ENCODE peak calls at places on chromosome 3, in four cellular contexts. One of them, this sample, is unnamed.

GRCh38 chr3:171441381-171441780 is 18.8 kb downstream of the TNIK start:
- DNase-seq in HFF-Myc: no peak
- DNase-seq in LoVo: no peak
- DNase-seq in CD4-positive, CD25-positive, alpha-beta regulatory T cell: no peak
- DNase-seq in this sample: no peak

GRCh38 chr3:14093831-14094230 is 30.8 kb downstream of the CHCHD4 start:
- DNase-seq in LoVo: no peak
- DNase-seq in CD4-positive, CD25-positive, alpha-beta regulatory T cell: no peak
- DNase-seq in HFF-Myc: no peak
- DNase-seq in this sample: no peak

GRCh38 chr3:146134348-146135117 is 26.5 kb downstream of the PLOD2 start:
- DNase-seq in HFF-Myc: no peak
- DNase-seq in LoVo: no peak
- DNase-seq in CD4-positive, CD25-positive, alpha-beta regulatory T cell: no peak
- DNase-seq in this sample: no peak

GRCh38 chr3:12178091-12178820 is 19.5 kb upstream of the TIMP4 start:
- DNase-seq in LoVo: no peak
- DNase-seq in HFF-Myc: no peak
- DNase-seq in CD4-positive, CD25-positive, alpha-beta regulatory T cell: no peak
- DNase-seq in this sample: peak

GRCh38 chr3:54237788-54238502 is 115.6 kb downstream of the CACNA2D3 start:
- DNase-seq in CD4-positive, CD25-positive, alpha-beta regulatory T cell: no peak
- DNase-seq in HFF-Myc: no peak
- DNase-seq in LoVo: no peak
- DNase-seq in this sample: no peak

GRCh38 chr3:14235896-14236295 is 57.3 kb downstream of the LSM3 start:
- DNase-seq in LoVo: no peak
- DNase-seq in CD4-positive, CD25-positive, alpha-beta regulatory T cell: no peak
- DNase-seq in HFF-Myc: no peak
- DNase-seq in this sample: no peak

GRCh38 chr3:42009456-42009855 is 47.6 kb upstream of the ULK4 start:
- DNase-seq in CD4-positive, CD25-positive, alpha-beta regulatory T cell: no peak
- DNase-seq in LoVo: no peak
- DNase-seq in HFF-Myc: no peak
- DNase-seq in this sample: no peak

GRCh38 chr3:81864273-81864672 is 102.8 kb upstream of the GBE1 start:
- DNase-seq in CD4-positive, CD25-positive, alpha-beta regulatory T cell: no peak
- DNase-seq in LoVo: no peak
- DNase-seq in HFF-Myc: no peak
- DNase-seq in this sample: no peak

GRCh38 chr3:179653106-179653776 is 401 bp downstream of the USP13 start:
- DNase-seq in HFF-Myc: peak
- DNase-seq in LoVo: peak
- DNase-seq in CD4-positive, CD25-positive, alpha-beta regulatory T cell: peak
- DNase-seq in this sample: peak

GRCh38 chr3:184354121-184354728 is 7.2 kb downstream of the CLCN2 start:
- DNase-seq in CD4-positive, CD25-positive, alpha-beta regulatory T cell: peak
- DNase-seq in LoVo: no peak
- DNase-seq in HFF-Myc: no peak
- DNase-seq in this sample: peak

GRCh38 chr3:54122802-54123537 is 618 bp downstream of the CACNA2D3 start:
- DNase-seq in CD4-positive, CD25-positive, alpha-beta regulatory T cell: no peak
- DNase-seq in HFF-Myc: no peak
- DNase-seq in LoVo: no peak
- DNase-seq in this sample: peak

GRCh38 chr3:194937751-194938358 is 252.2 kb downstream of the FAM43A start:
- DNase-seq in CD4-positive, CD25-positive, alpha-beta regulatory T cell: no peak
- DNase-seq in HFF-Myc: no peak
- DNase-seq in LoVo: no peak
- DNase-seq in this sample: no peak

This sample was measured in testis.